ENCODE peak calls at places on chromosomes 2 and 18, in ten cellular contexts. B is spleen; K is left lung; V is CD8-positive, alpha-beta T cell; T is endodermal cell; P is IMR-90; M is cardiac muscle cell; E is GM23248; Q is ovary; O is uterus. X is an unnamed sample. For H3K4me1 and H3K27me3, the result is how much of the 10 kb centered on the place peaks cover.

GRCh38 chr2:129233751-129234406 is 745.6 kb upstream of the RAB6C start:
- DNase-seq in B (no peak), K (no peak), V (no peak), T (no peak), P (no peak), M (peak), E (peak), Q (no peak), O (no peak), X (no peak)

GRCh38 chr2:128986867-128987268 is 668.2 kb upstream of the HS6ST1 start:
- DNase-seq in B (no peak), K (no peak), V (no peak), T (no peak), P (no peak), M (no peak), E (no peak), Q (no peak), O (no peak), X (no peak)

GRCh38 chr2:15111718-15112117 is 449.4 kb downstream of the NBAS start:
- DNase-seq in B (no peak), K (no peak), V (no peak), T (no peak), P (no peak), M (no peak), E (no peak), Q (no peak), O (no peak), X (no peak)

GRCh38 chr18:49520661-49521145 is 33.7 kb upstream of the C18orf32 start:
- DNase-seq in B (no peak), K (no peak), V (no peak), T (no peak), P (peak), M (no peak), E (peak), Q (no peak), O (no peak), X (no peak)

GRCh38 chr2:175203621-175204496 is 22.3 kb upstream of the ATP5MC3 start:
- DNase-seq in B (peak), K (peak), V (peak), T (peak), P (peak), M (peak), E (peak), Q (peak), O (no peak), X (peak)

GRCh38 chr2:143354050-143354449 is 224.8 kb downstream of the ARHGAP15 start:
- DNase-seq in B (no peak), K (no peak), V (no peak), T (no peak), P (no peak), M (no peak), E (no peak), Q (no peak), O (no peak), X (no peak)

GRCh38 chr2:120551540-120551939 is 184.1 kb upstream of the GLI2 start:
- DNase-seq in B (no peak), K (no peak), V (no peak), T (no peak), P (peak), M (no peak), E (no peak), Q (no peak), O (no peak), X (no peak)

GRCh38 chr2:3291113-3291512 is 86.5 kb downstream of the EIPR1 start:
- DNase-seq in B (peak), K (no peak), V (no peak), T (peak), P (no peak), M (no peak), E (no peak), Q (no peak), O (no peak), X (no peak)

GRCh38 chr2:122531803-122532344 is 776.4 kb downstream of the TSN start:
- DNase-seq in B (no peak), K (no peak), V (no peak), T (peak), P (no peak), M (no peak), E (no peak), Q (no peak), O (no peak), X (no peak)

GRCh38 chr2:65232636-65233035 is 5.0 kb downstream of the ACTR2 start:
- DNase-seq in B (no peak), K (no peak), V (no peak), T (no peak), P (peak), M (no peak), E (peak), Q (no peak), O (no peak), X (no peak)

GRCh38 chr2:138373993-138374408 is 127.6 kb upstream of the SPOPL start:
- DNase-seq in B (no peak), K (no peak), V (no peak), T (no peak), P (peak), M (peak), E (peak), Q (no peak), O (no peak), X (no peak)

GRCh38 chr2:140808211-140808610 is 1322.6 kb downstream of the LRP1B start:
- DNase-seq in B (no peak), K (no peak), V (no peak), T (no peak), P (no peak), M (no peak), E (no peak), Q (no peak), O (no peak), X (no peak)

GRCh38 chr2:160751021-160751420 is 257.4 kb upstream of the RBMS1 start:
- DNase-seq in B (no peak), K (no peak), V (no peak), T (no peak), P (peak), M (no peak), E (peak), Q (no peak), O (no peak), X (no peak)

GRCh38 chr2:12717191-12717987 is 653 bp downstream of the TRIB2 start:
- DNase-seq in B (peak), K (peak), V (peak), T (peak), P (peak), M (peak), E (peak), Q (peak), O (peak), X (peak)

GRCh38 chr2:151775057-151775740 is 40.9 kb upstream of the NEB start:
- DNase-seq in B (no peak), K (no peak), V (no peak), T (no peak), P (peak), M (no peak), E (peak), Q (no peak), O (no peak), X (no peak)

GRCh38 chr2:183269956-183270355 is 145.7 kb downstream of the NUP35 start:
- DNase-seq in B (no peak), K (no peak), V (no peak), T (no peak), P (no peak), M (no peak), E (no peak), Q (no peak), O (no peak), X (no peak)

GRCh38 chr2:20485612-20485926 is 38.7 kb downstream of the RHOB start:
- DNase-seq in B (no peak), K (no peak), V (peak), T (no peak), P (no peak), M (no peak), E (no peak), Q (no peak), O (peak), X (no peak)

GRCh38 chr18:23992119-23992940 is 22.2 kb upstream of the TTC39C start:
- DNase-seq in B (no peak), K (peak), V (no peak), T (no peak), P (peak), M (no peak), E (no peak), Q (peak), O (no peak), X (peak)

GRCh38 chr18:64260810-64261209 is 111.9 kb upstream of the LINC00305 start:
- DNase-seq in B (no peak), K (no peak), V (no peak), T (no peak), P (no peak), M (no peak), E (no peak), Q (no peak), O (no peak), X (no peak)

GRCh38 chr18:46068763-46069162 is 3.3 kb downstream of the PSTPIP2 start:
- DNase-seq in B (no peak), K (no peak), V (no peak), T (no peak), P (no peak), M (no peak), E (no peak), Q (no peak), O (no peak), X (no peak)

GRCh38 chr2:227853204-227853629 is 18.2 kb upstream of the DAW1 start:
- DNase-seq in B (no peak), K (no peak), V (no peak), T (no peak), P (peak), M (no peak), E (peak), Q (no peak), O (no peak), X (no peak)

GRCh38 chr18:32530947-32531651 is 60.4 kb upstream of the GAREM1 start:
- DNase-seq in B (no peak), K (no peak), V (no peak), T (no peak), P (peak), M (no peak), E (peak), Q (no peak), O (no peak), X (no peak)

GRCh38 chr2:39728941-39729351 is 50.1 kb downstream of the THUMPD2 start:
- DNase-seq in B (no peak), K (no peak), V (no peak), T (peak), P (peak), M (peak), E (peak), Q (peak), O (no peak), X (no peak)

GRCh38 chr18:47795448-47795843 is 135.0 kb downstream of the SMAD2 start:
- DNase-seq in B (no peak), K (no peak), V (no peak), T (no peak), P (no peak), M (no peak), E (no peak), Q (peak), O (no peak), X (no peak)

GRCh38 chr2:61420986-61421546 is 49.8 kb downstream of the USP34 start:
- DNase-seq in B (no peak), K (no peak), V (no peak), T (no peak), P (no peak), M (no peak), E (no peak), Q (no peak), O (no peak), X (no peak)

GRCh38 chr2:39264733-39265132 is 21.0 kb upstream of the CDKL4 start:
- DNase-seq in B (no peak), K (no peak), V (no peak), T (no peak), P (no peak), M (no peak), E (no peak), Q (no peak), O (no peak), X (no peak)

GRCh38 chr2:70835643-70836042 is at the start of gene CD207:
- DNase-seq in B (no peak), K (no peak), V (no peak), T (no peak), P (no peak), M (no peak), E (no peak), Q (no peak), O (no peak), X (no peak)

GRCh38 chr2:126038901-126039300 is 617.1 kb upstream of the GYPC start:
- DNase-seq in B (no peak), K (no peak), V (no peak), T (no peak), P (no peak), M (no peak), E (no peak), Q (no peak), O (no peak), X (no peak)

GRCh38 chr2:44974064-44974715 is 32.7 kb downstream of the SIX3 start:
- DNase-seq in B (no peak), K (no peak), V (no peak), T (peak), P (peak), M (peak), E (peak), Q (no peak), O (no peak), X (no peak)

GRCh38 chr2:222307138-222307756 is 8.4 kb upstream of the PAX3 start:
- DNase-seq in B (peak), K (no peak), V (no peak), T (peak), P (no peak), M (no peak), E (no peak), Q (no peak), O (no peak), X (no peak)

GRCh38 chr2:83650156-83650555 is 808.9 kb downstream of the SUCLG1 start:
- DNase-seq in B (no peak), K (no peak), V (no peak), T (no peak), P (no peak), M (no peak), E (peak), Q (no peak), O (no peak), X (no peak)

GRCh38 chr2:218405365-218406208 is 5.9 kb downstream of the CTDSP1 start:
- DNase-seq in B (peak), K (peak), V (peak), T (peak), P (no peak), M (peak), E (no peak), Q (peak), O (peak), X (no peak)

GRCh38 chr2:26241928-26242436 is 2.5 kb downstream of the HADHA start:
- DNase-seq in B (no peak), K (no peak), V (no peak), T (no peak), P (no peak), M (no peak), E (no peak), Q (no peak), O (no peak), X (no peak)
- H3K4me3 ChIP-seq in B (peak), K (no peak), V (no peak), T (peak), P (no peak), M (peak), E (peak), Q (no peak), O (no peak), X (no peak)

GRCh38 chr2:190859347-190860297 is 21.0 kb upstream of the GLS start:
- DNase-seq in B (no peak), K (no peak), V (no peak), T (peak), P (peak), M (no peak), E (peak), Q (peak), O (no peak), X (no peak)

GRCh38 chr2:190858817-190859216 is 21.8 kb upstream of the GLS start:
- DNase-seq in B (no peak), K (no peak), V (no peak), T (no peak), P (peak), M (no peak), E (peak), Q (no peak), O (no peak), X (no peak)

GRCh38 chr2:190862067-190862466 is 18.6 kb upstream of the GLS start:
- DNase-seq in B (no peak), K (no peak), V (no peak), T (no peak), P (no peak), M (no peak), E (no peak), Q (no peak), O (no peak), X (no peak)

GRCh38 chr2:190862591-190862991 is 18.0 kb upstream of the GLS start:
- DNase-seq in B (no peak), K (no peak), V (no peak), T (no peak), P (peak), M (no peak), E (peak), Q (no peak), O (no peak), X (no peak)

DNA sequence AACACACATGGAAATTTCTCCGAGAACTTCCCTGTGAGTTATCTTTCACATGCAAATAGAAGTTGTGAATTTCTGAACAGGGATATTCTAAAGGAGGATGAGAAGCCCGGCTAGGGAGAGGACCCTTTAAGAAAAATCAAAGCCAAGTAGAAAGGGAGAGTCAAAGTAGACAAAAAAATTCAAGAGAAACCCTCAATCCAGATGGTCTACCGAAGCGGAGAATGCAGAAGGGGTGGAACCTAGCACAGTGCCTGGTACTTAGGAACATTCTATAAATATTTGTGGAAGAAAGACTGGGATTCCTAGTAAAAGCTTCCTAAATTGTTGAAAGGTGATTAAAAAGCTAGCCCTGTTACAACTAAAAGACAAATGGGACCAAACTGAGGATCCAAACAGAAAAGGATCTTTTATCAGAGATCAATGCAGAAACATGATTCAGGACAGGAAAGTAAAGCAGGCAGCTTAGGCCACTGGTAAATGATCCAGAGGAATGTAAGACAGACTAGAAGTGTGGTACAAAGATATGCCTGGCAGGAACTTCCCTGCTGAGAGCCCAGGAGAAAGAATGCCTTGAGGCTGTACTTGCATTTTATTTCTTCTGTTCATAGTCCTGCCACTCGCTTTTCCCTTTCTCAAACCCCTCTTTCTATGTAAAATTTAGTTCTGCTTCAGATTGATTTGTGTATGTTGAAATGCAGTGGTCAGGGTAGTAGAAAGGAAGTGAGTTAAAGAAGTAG is 19.5 kb upstream of the GLS start:
- DNase-seq in B (no peak), K (no peak), V (no peak), T (peak), P (peak), M (no peak), E (peak), Q (no peak), O (no peak), X (no peak)
- H3K4me1 ChIP-seq in B (under half), K (under half), V (under half), T (under half), P (under half), M (under half), E (half or more), Q (under half), O (under half), X (under half)

DNA sequence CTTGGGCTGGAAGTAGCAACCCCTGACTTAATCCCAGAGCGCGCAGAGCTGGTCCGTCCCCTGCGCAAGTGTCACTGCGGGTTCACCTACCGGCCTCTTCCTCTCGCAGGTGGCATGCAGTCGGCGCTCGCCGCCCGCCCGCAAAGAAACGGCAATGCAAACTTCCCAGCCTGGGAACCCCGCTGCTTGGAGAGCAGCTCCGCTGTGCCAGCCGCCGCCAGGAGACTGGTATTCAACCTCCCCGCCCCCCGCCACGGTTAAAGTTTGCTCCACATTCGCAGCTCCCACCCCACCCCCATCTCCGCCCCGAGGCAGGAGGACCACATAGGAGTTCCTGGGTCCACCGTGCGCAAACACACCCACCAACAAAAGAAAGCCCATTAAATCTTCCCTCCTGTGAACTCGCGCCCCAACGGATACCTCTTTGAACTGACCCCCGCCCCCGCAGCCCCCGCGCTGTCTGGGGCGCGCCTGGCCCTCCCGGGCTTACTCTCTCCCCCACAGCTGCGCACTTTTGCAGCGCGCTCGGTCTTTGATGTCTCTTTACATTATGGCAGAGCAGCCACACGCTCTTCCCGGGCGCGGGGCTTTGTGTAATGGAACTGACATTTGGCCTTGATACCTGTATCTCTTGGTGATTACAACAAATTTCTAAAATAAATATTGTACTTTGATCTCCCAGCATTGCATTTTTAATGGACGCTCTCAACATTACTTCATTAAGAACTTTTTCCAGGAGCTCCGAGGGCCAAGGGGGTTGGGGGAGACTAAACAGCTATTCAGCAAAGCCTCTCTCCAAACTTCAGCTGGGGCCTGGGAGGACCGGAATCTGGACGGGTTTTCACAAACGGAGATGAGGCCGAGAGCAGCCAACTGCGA is 3.1 kb upstream of the SP5 start:
- DNase-seq in B (no peak), K (no peak), V (no peak), T (peak), P (no peak), M (peak), E (no peak), Q (peak), O (no peak), X (no peak)
- H3K27me3 ChIP-seq in B (half or more), K (half or more), V (under half), T (under half), P (half or more), M (half or more), E (half or more), Q (under half), O (under half), X (under half)

GRCh38 chr2:66456183-66457041 is 21.5 kb downstream of the MEIS1 start:
- DNase-seq in B (no peak), K (no peak), V (no peak), T (no peak), P (no peak), M (no peak), E (peak), Q (no peak), O (no peak), X (no peak)
- H3K4me3 ChIP-seq in B (no peak), K (no peak), V (no peak), T (no peak), P (no peak), M (no peak), E (no peak), Q (no peak), O (no peak), X (no peak)

DNA sequence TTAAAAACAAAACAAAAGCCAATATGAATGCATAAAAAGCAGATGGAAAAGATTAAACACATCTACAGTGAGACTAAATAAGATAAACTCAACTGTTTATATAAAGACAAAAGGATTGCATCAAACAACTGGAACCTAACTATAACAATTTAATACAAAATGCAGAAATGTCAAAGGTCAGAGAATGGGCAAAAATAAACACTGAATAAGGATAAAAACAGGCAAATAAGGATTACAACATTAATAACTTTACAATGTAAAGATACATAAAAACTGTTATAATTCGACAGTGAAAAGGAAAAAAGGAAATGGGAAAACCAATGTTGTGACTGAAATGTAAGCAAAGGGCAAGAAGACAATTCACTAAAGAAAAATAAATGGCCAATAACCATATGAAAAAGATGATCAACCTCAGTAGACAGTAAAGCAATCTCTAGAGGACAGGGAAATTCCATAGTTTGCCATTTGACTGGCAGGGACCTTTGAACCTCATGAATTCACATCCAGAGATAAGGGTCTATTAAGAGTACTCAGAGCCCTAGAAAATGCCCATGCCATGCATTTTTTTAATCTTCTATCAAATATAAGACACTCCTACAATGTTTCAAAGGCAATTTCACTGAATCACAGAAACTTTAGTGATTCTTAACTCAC is 83.7 kb downstream of the TMEM131 start:
- DNase-seq in B (no peak), K (no peak), V (no peak), T (no peak), P (no peak), M (no peak), E (no peak), Q (no peak), O (no peak), X (no peak)
- H3K4me1 ChIP-seq in B (half or more), K (under half), V (under half), T (under half), P (under half), M (under half), E (under half), Q (under half), O (under half), X (under half)

X was measured in CD8-positive, alpha-beta memory T cell.